ENCODE peak calls at places on chromosome 15, in nine cellular contexts. D is HepG2, O is spleen, M is esophagus muscularis mucosa, K is stomach, A is transverse colon, J is GM23338, Y is H1, L is GM12891. P is an unnamed sample.

GRCh38 chr15:28984421-28985375 is 98.9 kb downstream of the APBA2 start:
- DNase-seq in A (no peak), Y (no peak), J (no peak), M (peak), O (no peak), D (peak), K (no peak), L (no peak), P (no peak)

GRCh38 chr15:34182942-34183341 is 27.0 kb downstream of the KATNBL1 start:
- DNase-seq in O (no peak), M (peak), L (no peak), K (no peak), J (peak), D (no peak), A (no peak), Y (no peak), P (no peak)

GRCh38 chr15:45667002-45667401 is 32.2 kb downstream of the SQOR start:
- DNase-seq in M (no peak), A (no peak), K (no peak), L (no peak), J (no peak), O (no peak), D (no peak), Y (no peak), P (no peak)

GRCh38 chr15:82108489-82109078 is 62.8 kb upstream of the MEX3B start:
- DNase-seq in O (peak), L (peak), A (peak), Y (peak), K (peak), J (peak), D (peak), M (no peak), P (peak)

GRCh38 chr15:57923750-57924149 is 141.8 kb downstream of the ALDH1A2 start:
- DNase-seq in J (no peak), K (peak), D (no peak), O (no peak), A (peak), L (no peak), M (no peak), Y (no peak), P (no peak)

GRCh38 chr15:71337197-71337845 is 222.1 kb downstream of the THSD4 start:
- DNase-seq in A (no peak), D (no peak), M (no peak), O (no peak), Y (no peak), J (peak), L (no peak), K (no peak), P (no peak)

GRCh38 chr15:61715082-61715481 is 345.2 kb downstream of the VPS13C start:
- DNase-seq in O (no peak), M (peak), D (no peak), L (no peak), K (peak), J (no peak), A (no peak), Y (no peak), P (no peak)

GRCh38 chr15:41794081-41794480 is 19.8 kb downstream of the MAPKBP1 start:
- DNase-seq in Y (no peak), M (no peak), D (no peak), L (no peak), O (no peak), K (no peak), A (no peak), J (no peak), P (no peak)

GRCh38 chr15:92610101-92610520 is 45.5 kb downstream of the FAM174B start:
- DNase-seq in M (no peak), A (no peak), K (no peak), L (no peak), J (no peak), D (no peak), Y (no peak), O (no peak), P (no peak)

GRCh38 chr15:42890161-42890913 is 30.2 kb downstream of the TTBK2 start:
- DNase-seq in M (no peak), Y (peak), L (no peak), J (peak), D (peak), O (no peak), A (no peak), K (no peak), P (peak)

GRCh38 chr15:95875141-95875643 is 455.3 kb upstream of the NR2F2 start:
- DNase-seq in M (no peak), L (no peak), D (peak), A (no peak), J (no peak), Y (no peak), K (peak), O (no peak), P (no peak)

GRCh38 chr15:85475317-85475701 is 94.9 kb downstream of the AKAP13 start:
- DNase-seq in K (no peak), A (no peak), J (no peak), O (no peak), Y (no peak), M (no peak), L (no peak), D (no peak), P (no peak)

GRCh38 chr15:55601374-55601773 is 13.2 kb upstream of the PYGO1 start:
- DNase-seq in K (no peak), O (no peak), M (no peak), J (no peak), L (no peak), D (no peak), Y (no peak), A (no peak), P (no peak)

GRCh38 chr15:56587686-56588085 is 122.7 kb upstream of the MNS1 start:
- DNase-seq in A (no peak), L (no peak), M (no peak), J (no peak), K (no peak), D (no peak), O (no peak), Y (no peak), P (no peak)

GRCh38 chr15:66631616-66632263 is 65.9 kb upstream of the LCTL start:
- DNase-seq in J (no peak), K (no peak), M (no peak), O (no peak), Y (no peak), A (no peak), L (no peak), D (no peak), P (no peak)
- TF ChIP-seq POLR2AphosphoS5 in J (no peak), K (no peak), M (no peak), O (no peak), Y (no peak), A (no peak), L (no peak), D (no peak), P (no peak)

DNA sequence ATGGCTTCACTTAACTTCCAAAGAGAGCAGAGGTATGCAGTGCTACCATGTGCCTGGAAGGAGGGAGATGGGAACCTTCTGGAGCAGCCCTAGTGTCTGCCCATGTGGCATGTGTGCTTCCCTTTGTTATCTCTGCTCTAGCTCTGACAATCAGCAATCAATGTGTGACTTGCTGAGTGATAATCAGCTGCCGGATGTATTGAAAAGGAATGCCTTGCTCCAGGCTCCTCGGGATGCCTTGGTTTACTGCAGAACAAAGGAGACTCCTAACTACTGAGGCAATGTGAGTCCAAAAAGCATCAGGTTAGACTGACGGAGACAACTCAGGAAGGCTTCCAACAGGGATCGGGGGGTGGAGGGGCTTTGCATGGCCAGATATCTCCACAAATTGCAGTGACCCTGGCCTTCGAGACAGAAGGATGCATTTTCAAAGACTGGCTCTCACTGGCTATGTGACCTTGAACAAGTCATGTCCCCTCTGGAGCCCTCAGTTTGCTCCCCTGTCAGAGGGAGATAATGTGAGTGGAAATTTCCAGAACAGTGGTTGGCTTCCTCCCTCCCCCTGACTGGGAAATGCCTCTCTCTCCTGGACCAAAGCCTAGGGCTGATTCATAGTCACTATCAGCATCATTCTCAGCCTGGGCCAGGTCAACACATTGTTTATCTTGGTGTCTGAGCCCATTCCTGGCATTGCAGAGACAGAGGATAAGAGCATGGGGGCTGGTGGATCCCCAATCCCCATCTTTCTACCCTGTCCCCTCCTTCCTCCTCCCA is 35.8 kb upstream of the CORO2B start:
- DNase-seq in M (no peak), O (no peak), Y (no peak), J (no peak), A (no peak), L (no peak), K (no peak), D (peak), P (no peak)
- TF ChIP-seq POLR2AphosphoS5 in M (no peak), O (no peak), Y (no peak), J (no peak), A (no peak), L (no peak), K (no peak), D (no peak), P (no peak)

GRCh38 chr15:72722071-72722696 is 36.2 kb downstream of the BBS4 start:
- DNase-seq in K (peak), A (peak), M (no peak), L (peak), O (peak), J (peak), D (peak), Y (peak), P (peak)
- TF ChIP-seq POLR2AphosphoS5 in K (no peak), A (no peak), M (no peak), L (no peak), O (no peak), J (no peak), D (no peak), Y (no peak), P (no peak)

DNA sequence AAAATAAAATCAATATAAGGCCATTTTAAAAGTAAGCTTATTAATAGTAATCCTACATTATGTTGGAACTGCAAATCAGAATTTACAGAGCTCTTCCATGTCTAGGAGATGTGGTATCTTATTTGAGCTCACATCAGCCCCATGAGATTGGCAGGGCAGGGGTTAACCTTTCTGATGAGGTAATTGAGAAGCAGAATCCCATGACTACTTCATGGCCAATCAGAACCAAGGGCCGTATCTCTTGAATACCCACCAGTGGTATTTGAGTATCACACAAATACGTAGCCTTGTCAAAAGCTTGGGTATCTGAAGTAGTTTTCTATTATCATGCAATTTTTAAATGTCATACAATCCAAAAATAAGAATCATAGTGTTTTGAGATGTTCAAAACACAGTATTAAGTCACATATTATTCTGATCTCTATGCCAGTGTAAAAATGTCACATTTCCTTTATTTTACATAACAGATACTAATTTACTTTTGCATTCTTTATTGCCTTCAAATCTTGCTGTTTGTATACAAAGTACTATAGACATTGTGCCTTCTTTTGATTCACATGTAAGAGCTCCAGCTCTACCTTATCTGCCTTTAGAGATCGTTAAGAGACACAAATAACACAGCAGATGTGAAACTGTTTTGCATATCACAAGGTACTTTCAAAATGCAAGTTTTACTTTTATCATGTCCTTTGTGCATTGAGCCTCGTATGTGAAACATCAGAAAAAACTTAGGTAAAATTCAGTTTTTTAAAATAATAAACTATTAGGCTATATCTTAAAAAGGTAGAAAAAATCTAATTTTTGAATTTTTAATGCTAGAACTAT is 251.7 kb upstream of the GOLGA6L4 start:
- DNase-seq in M (no peak), A (no peak), L (no peak), D (no peak), Y (no peak), O (no peak), K (no peak), J (peak), P (no peak)
- TF ChIP-seq POLR2AphosphoS5 in M (no peak), A (no peak), L (no peak), D (no peak), Y (no peak), O (no peak), K (no peak), J (no peak), P (no peak)

GRCh38 chr15:88580532-88580931 is 34.1 kb upstream of the DET1 start:
- DNase-seq in Y (no peak), A (no peak), L (no peak), D (no peak), J (no peak), M (no peak), O (no peak), K (no peak), P (no peak)

GRCh38 chr15:88572030-88572333 is 25.5 kb upstream of the DET1 start:
- DNase-seq in L (no peak), A (no peak), O (no peak), D (no peak), J (no peak), M (no peak), K (no peak), Y (no peak), P (no peak)

GRCh38 chr15:88571153-88572029 is 24.9 kb upstream of the DET1 start:
- DNase-seq in Y (no peak), O (no peak), K (no peak), J (no peak), A (no peak), D (no peak), M (no peak), L (no peak), P (no peak)

GRCh38 chr15:88574062-88574461 is 27.6 kb upstream of the DET1 start:
- DNase-seq in L (no peak), D (no peak), K (no peak), J (no peak), O (no peak), Y (no peak), A (no peak), M (no peak), P (no peak)

DNA sequence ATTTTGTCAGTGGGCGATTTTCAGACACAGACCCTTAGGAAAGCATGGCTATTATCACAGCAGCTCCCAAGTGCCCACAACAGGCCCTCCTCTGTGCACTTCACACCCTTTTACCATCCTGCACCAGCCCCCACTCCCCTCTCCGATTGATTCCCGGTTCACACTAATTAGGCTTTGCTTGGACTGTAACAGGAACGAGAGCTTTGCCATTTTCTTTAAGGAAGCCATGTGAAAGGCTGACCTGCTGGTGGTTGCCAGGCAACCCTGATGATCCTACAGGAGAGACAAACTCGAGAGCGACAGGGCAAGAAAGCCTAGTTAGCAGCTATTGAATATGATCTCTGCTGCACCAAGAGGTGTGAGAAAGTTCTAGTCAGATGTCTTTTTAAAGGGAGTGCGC is 28.2 kb upstream of the DET1 start:
- DNase-seq in K (no peak), Y (no peak), O (no peak), A (no peak), M (no peak), L (no peak), J (peak), D (no peak), P (no peak)
- TF ChIP-seq POLR2AphosphoS5 in K (no peak), Y (no peak), O (no peak), A (no peak), M (no peak), L (no peak), J (no peak), D (no peak), P (no peak)

P was measured in Panc1.